ENCODE peak calls at places on chromosomes 12 and 14, in eight cellular contexts. N, Q, F, L, Z, U, J and I are unnamed samples. For H3K27me3, the result is how much of the 10 kb centered on the place peaks cover.

GRCh38 chr12:24948452-24948815 is 467 bp downstream of the BCAT1 start:
- DNase-seq in N (peak), Q (peak), F (no peak), L (no peak), Z (no peak), U (peak), J (no peak), I (peak)

GRCh38 chr14:63544641-63545234 is 1.6 kb upstream of the PPP2R5E start:
- DNase-seq in N (no peak), Q (peak), F (no peak), L (no peak), Z (no peak), U (no peak), J (peak), I (no peak)

GRCh38 chr12:117189725-117190209 is 503 bp downstream of the FBXO21 start:
- DNase-seq in N (no peak), Q (peak), F (no peak), L (peak), Z (peak), U (peak), J (peak), I (peak)

GRCh38 chr12:3683670-3684069 is 69.2 kb downstream of the CRACR2A start:
- DNase-seq in N (no peak), Q (peak), F (no peak), L (no peak), Z (no peak), U (no peak), J (peak), I (no peak)

GRCh38 chr14:87149583-87150354 is 843.2 kb downstream of the GALC start:
- DNase-seq in N (peak), Q (peak), F (no peak), L (no peak), Z (no peak), U (no peak), J (no peak), I (no peak)

GRCh38 chr12:107275530-107275929 is 182.2 kb upstream of the CRY1 start:
- DNase-seq in N (no peak), Q (no peak), F (no peak), L (no peak), Z (no peak), U (no peak), J (no peak), I (no peak)

GRCh38 chr14:79989990-79990389 is 221.3 kb downstream of the DIO2 start:
- DNase-seq in N (no peak), Q (no peak), F (no peak), L (no peak), Z (no peak), U (no peak), J (no peak), I (no peak)

GRCh38 chr14:56129092-56129491 is 10.9 kb downstream of the PELI2 start:
- DNase-seq in N (no peak), Q (no peak), F (no peak), L (no peak), Z (no peak), U (no peak), J (no peak), I (no peak)

GRCh38 chr14:46840971-46841729 is 189.6 kb upstream of the RPL10L start:
- DNase-seq in N (no peak), Q (no peak), F (no peak), L (no peak), Z (no peak), U (no peak), J (no peak), I (peak)

GRCh38 chr12:7026854-7027253 is 8.6 kb upstream of the LPCAT3 start:
- DNase-seq in N (no peak), Q (no peak), F (no peak), L (no peak), Z (no peak), U (no peak), J (no peak), I (no peak)

GRCh38 chr12:116194935-116195431 is 82.5 kb downstream of the MED13L start:
- DNase-seq in N (no peak), Q (no peak), F (no peak), L (no peak), Z (peak), U (no peak), J (no peak), I (no peak)

GRCh38 chr14:85218982-85219381 is 311.0 kb upstream of the FLRT2 start:
- DNase-seq in N (no peak), Q (no peak), F (no peak), L (no peak), Z (no peak), U (no peak), J (no peak), I (no peak)

GRCh38 chr12:64187370-64187769 is 34.7 kb downstream of the KICS2 start:
- DNase-seq in N (no peak), Q (peak), F (no peak), L (no peak), Z (no peak), U (no peak), J (peak), I (peak)

GRCh38 chr12:116717466-116718457 is 20.1 kb downstream of the SPRING1 start:
- DNase-seq in N (no peak), Q (peak), F (peak), L (peak), Z (no peak), U (peak), J (peak), I (no peak)

GRCh38 chr14:22538671-22539228 is 50.3 kb downstream of the DAD1 start:
- DNase-seq in N (no peak), Q (no peak), F (no peak), L (no peak), Z (peak), U (no peak), J (no peak), I (no peak)

GRCh38 chr14:64218344-64219240 is 75.6 kb downstream of the ESR2 start:
- DNase-seq in N (no peak), Q (no peak), F (peak), L (peak), Z (no peak), U (no peak), J (no peak), I (peak)

GRCh38 chr12:67355428-67356385 is 86.5 kb downstream of the CAND1 start:
- DNase-seq in N (no peak), Q (peak), F (peak), L (no peak), Z (peak), U (no peak), J (peak), I (peak)

GRCh38 chr14:51014625-51015024 is 70.3 kb upstream of the PYGL start:
- DNase-seq in N (no peak), Q (peak), F (no peak), L (no peak), Z (no peak), U (peak), J (no peak), I (no peak)

GRCh38 chr14:56342419-56342901 is 224.2 kb downstream of the PELI2 start:
- DNase-seq in N (no peak), Q (peak), F (no peak), L (no peak), Z (no peak), U (no peak), J (peak), I (peak)

GRCh38 chr12:110825530-110825929 is 21.3 kb upstream of the CCDC63 start:
- DNase-seq in N (no peak), Q (no peak), F (no peak), L (no peak), Z (no peak), U (no peak), J (no peak), I (no peak)
- H3K27me3 ChIP-seq in N (under half), Q (under half), F (under half), L (under half), Z (under half), U (under half), J (under half), I (under half)

GRCh38 chr12:132215644-132215989 is 71.4 kb downstream of the NOC4L start:
- DNase-seq in N (no peak), Q (no peak), F (no peak), L (no peak), Z (no peak), U (no peak), J (no peak), I (no peak)
- H3K27me3 ChIP-seq in N (under half), Q (under half), F (under half), L (under half), Z (under half), U (under half), J (under half), I (under half)

GRCh38 chr12:1587927-1588573 is 6.3 kb downstream of the FBXL14 start:
- DNase-seq in N (no peak), Q (no peak), F (no peak), L (no peak), Z (no peak), U (no peak), J (no peak), I (no peak)

GRCh38 chr12:1591543-1591942 is 2.8 kb downstream of the FBXL14 start:
- DNase-seq in N (no peak), Q (peak), F (no peak), L (no peak), Z (no peak), U (no peak), J (no peak), I (peak)

GRCh38 chr12:1590083-1590979 is 4.0 kb downstream of the FBXL14 start:
- DNase-seq in N (peak), Q (peak), F (no peak), L (peak), Z (no peak), U (peak), J (no peak), I (peak)

GRCh38 chr12:1591029-1591428 is 3.4 kb downstream of the FBXL14 start:
- DNase-seq in N (no peak), Q (peak), F (no peak), L (no peak), Z (peak), U (no peak), J (no peak), I (no peak)

DNA sequence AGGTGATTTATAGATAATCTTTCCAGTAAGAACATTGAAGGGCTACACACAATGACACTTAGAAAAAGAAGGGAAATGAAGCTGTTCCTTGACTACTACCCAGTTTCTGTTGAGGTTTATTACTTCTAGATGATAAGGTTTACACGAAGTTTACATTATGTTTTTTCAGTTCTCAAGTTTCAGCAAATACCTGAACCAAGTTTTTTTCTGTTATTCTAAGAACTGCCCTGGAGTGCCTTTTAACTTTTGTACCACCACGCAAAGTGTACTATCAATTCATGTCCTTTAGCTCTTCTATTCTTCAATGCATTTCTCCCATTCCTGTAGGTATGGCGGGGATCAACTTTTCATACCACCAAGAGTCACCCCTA is 5.8 kb downstream of the FBXL14 start:
- DNase-seq in N (no peak), Q (no peak), F (no peak), L (no peak), Z (no peak), U (no peak), J (no peak), I (no peak)
- H3K27me3 ChIP-seq in N (under half), Q (under half), F (under half), L (under half), Z (under half), U (under half), J (under half), I (under half)

DNA sequence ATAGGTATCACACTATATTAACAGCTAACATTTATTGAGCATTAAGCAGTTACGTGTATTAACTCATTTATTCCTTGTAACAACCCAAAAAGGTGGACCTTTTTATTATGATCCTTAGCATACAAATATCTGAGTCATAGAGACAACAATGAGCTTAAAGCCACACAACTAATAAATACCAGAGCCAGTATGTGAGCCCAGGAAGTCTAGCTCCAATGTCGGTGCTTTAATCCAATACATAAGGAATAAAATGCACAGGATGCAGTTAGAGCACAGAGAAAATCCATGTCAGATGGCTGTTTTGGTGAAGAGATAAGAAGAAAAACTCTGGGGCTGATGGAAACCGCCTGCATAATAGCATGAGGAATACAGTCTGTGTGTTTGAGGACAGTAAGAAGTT is 888.6 kb downstream of the TMTC2 start:
- DNase-seq in N (no peak), Q (no peak), F (no peak), L (no peak), Z (no peak), U (no peak), J (no peak), I (no peak)
- H3K27me3 ChIP-seq in N (under half), Q (under half), F (under half), L (under half), Z (under half), U (under half), J (under half), I (under half)

GRCh38 chr12:54037360-54038259 is 4.8 kb downstream of the HOXC5 start:
- DNase-seq in N (no peak), Q (no peak), F (no peak), L (no peak), Z (no peak), U (no peak), J (no peak), I (no peak)
- H3K27me3 ChIP-seq in N (half or more), Q (under half), F (under half), L (half or more), Z (under half), U (under half), J (half or more), I (half or more)

GRCh38 chr14:55126932-55127490 is 2.0 kb upstream of the LGALS3 start:
- DNase-seq in N (no peak), Q (no peak), F (no peak), L (no peak), Z (no peak), U (no peak), J (no peak), I (no peak)
- H3K27me3 ChIP-seq in N (under half), Q (under half), F (under half), L (under half), Z (under half), U (under half), J (under half), I (under half)

GRCh38 chr12:42422785-42423184 is 96.8 kb downstream of the PPHLN1 start:
- DNase-seq in N (no peak), Q (no peak), F (no peak), L (no peak), Z (no peak), U (no peak), J (no peak), I (no peak)
- H3K27me3 ChIP-seq in N (under half), Q (under half), F (under half), L (under half), Z (under half), U (under half), J (under half), I (under half)

GRCh38 chr12:42238240-42239140 is at the start of gene YAF2:
- DNase-seq in N (peak), Q (peak), F (peak), L (peak), Z (peak), U (peak), J (peak), I (peak)
- H3K27me3 ChIP-seq in N (half or more), Q (under half), F (under half), L (under half), Z (under half), U (under half), J (under half), I (under half)